ENCODE peak calls at places on chromosomes 13 and 19, in six cellular contexts. S is K562, I is HCT116, H is HepG2, M is GM12878, J is H1. N is an unnamed sample.

GRCh38 chr13:27825153-27825552 is 32.9 kb downstream of the GSX1 start:
- DNase-seq in S (no peak), I (no peak), H (no peak), M (no peak), J (no peak), N (no peak)

GRCh38 chr13:110338441-110339101 is 31.5 kb downstream of the COL4A2 start:
- DNase-seq in S (no peak), I (no peak), H (no peak), M (no peak), J (no peak), N (no peak)

GRCh38 chr13:104530741-104531140 is 1464.5 kb upstream of the SLC10A2 start:
- DNase-seq in S (no peak), I (no peak), H (no peak), M (no peak), J (no peak), N (no peak)

GRCh38 chr19:43780706-43781525 is at the start of gene KCNN4:
- DNase-seq in S (peak), I (peak), H (no peak), M (no peak), J (no peak), N (no peak)

GRCh38 chr13:51636349-51636890 is 52.2 kb downstream of the WDFY2 start:
- DNase-seq in S (no peak), I (no peak), H (peak), M (no peak), J (no peak), N (no peak)

GRCh38 chr13:41549491-41549890 is 92.1 kb downstream of the RGCC start:
- DNase-seq in S (no peak), I (no peak), H (no peak), M (no peak), J (no peak), N (no peak)

GRCh38 chr13:29676941-29677452 is 81.5 kb upstream of the SLC7A1 start:
- DNase-seq in S (no peak), I (no peak), H (no peak), M (no peak), J (no peak), N (no peak)

GRCh38 chr13:50893211-50893852 is 16.3 kb upstream of the RNASEH2B start:
- DNase-seq in S (no peak), I (no peak), H (no peak), M (no peak), J (no peak), N (no peak)

GRCh38 chr13:112071902-112072530 is 5.1 kb downstream of the SOX1 start:
- DNase-seq in S (no peak), I (no peak), H (no peak), M (no peak), J (no peak), N (no peak)

GRCh38 chr19:50921391-50922315 is 10.5 kb upstream of the KLK4 start:
- DNase-seq in S (no peak), I (no peak), H (no peak), M (no peak), J (peak), N (no peak)

GRCh38 chr13:74166286-74166685 is 32.1 kb upstream of the KLF12 start:
- DNase-seq in S (no peak), I (no peak), H (no peak), M (no peak), J (no peak), N (no peak)
- TF ChIP-seq YY1 in S (no peak), I (no peak), H (no peak), M (no peak), J (no peak), N (no peak)

DNA sequence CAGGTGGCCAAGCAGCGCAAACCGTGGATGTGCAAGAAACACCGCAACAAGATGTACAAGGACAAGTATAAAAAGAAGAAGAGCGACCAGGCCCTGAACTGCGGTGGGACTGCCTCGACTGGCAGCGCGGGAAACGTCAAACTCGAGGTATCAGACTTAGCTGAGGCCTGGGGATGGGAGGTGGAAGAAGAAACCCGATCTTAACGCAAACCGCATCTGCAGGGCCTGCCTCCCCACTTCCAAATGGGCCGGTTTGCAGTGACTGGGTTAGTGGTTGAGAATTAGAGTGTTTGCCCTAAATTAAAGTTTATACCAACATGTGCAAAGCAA is 754 bp downstream of the RFXAP start:
- DNase-seq in S (peak), I (no peak), H (no peak), M (no peak), J (no peak), N (no peak)
- TF ChIP-seq ZNF274 in S (no peak), I (no peak), H (no peak), M (no peak), J (no peak), N (no peak)

DNA sequence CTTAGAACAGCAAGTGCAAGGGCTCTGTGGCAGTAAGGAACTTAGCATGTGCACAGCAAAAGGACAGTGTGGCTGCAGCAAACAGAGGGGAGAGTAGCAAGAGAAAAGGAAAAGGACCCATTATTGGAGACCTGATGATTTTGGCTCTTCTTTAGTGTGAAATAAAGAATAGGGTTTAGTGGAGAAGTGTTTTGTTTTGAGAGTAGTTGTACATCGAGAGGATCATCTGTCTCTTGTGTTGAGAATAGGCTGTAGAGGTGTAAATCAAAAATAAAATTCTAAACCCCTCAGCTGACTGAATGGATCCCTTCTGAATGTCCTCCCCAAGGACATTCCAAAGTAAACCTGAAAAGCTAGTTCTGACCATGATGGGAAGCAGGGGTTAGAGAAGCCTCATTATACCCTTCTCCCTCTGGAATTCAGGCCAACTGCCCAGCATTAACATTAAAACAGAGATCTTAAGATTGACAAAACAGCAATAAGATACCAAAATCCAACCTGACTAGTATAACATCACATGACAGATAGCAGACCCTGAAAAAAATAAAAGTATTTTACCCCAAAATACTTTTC is 73.6 kb upstream of the OBI1 start:
- DNase-seq in S (no peak), I (no peak), H (no peak), M (no peak), J (no peak), N (peak)
- H3K4me3 ChIP-seq in S (no peak), I (no peak), H (no peak), M (no peak), J (no peak), N (no peak)

GRCh38 chr19:49558591-49558990 is 21.8 kb downstream of the NOSIP start:
- DNase-seq in S (no peak), I (no peak), H (no peak), M (no peak), J (no peak), N (no peak)
- TF ChIP-seq YY1 in S (no peak), I (no peak), H (no peak), M (no peak), J (no peak), N (no peak)

GRCh38 chr19:53813996-53814395 is 10.1 kb downstream of the NLRP12 start:
- DNase-seq in S (no peak), I (no peak), H (no peak), M (no peak), J (no peak), N (no peak)

GRCh38 chr19:53809518-53810186 is 14.5 kb downstream of the NLRP12 start:
- DNase-seq in S (peak), I (no peak), H (no peak), M (no peak), J (peak), N (no peak)

GRCh38 chr19:53810187-53810546 is 13.9 kb downstream of the NLRP12 start:
- DNase-seq in S (peak), I (no peak), H (no peak), M (no peak), J (no peak), N (no peak)

GRCh38 chr19:53810891-53811290 is 13.2 kb downstream of the NLRP12 start:
- DNase-seq in S (peak), I (no peak), H (no peak), M (no peak), J (no peak), N (no peak)

DNA sequence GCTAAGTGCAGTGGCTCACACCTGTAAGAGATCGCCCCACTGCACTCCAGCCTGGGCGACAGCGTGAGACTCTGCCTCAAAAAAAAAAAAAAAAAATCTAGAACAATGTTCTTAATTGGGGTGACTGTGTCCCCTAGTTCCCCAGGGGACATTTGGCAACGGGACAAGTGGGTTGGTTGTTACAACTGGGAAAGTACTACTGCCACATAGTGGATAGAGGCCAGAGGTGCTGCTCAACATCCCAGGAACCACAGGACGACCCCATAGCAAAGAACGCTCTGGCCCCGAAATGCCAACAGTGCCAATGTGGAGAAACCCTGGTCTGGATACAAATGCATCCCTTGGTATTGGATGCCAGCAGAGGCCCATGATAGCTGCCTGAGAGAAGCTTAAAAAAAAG is 11.8 kb downstream of the NLRP12 start:
- DNase-seq in S (peak), I (no peak), H (no peak), M (no peak), J (peak), N (no peak)
- TF ChIP-seq ZNF274 in S (no peak), I (no peak), H (no peak), M (no peak), J (no peak), N (no peak)

GRCh38 chr19:5827891-5828660 is 11.4 kb downstream of the FUT6 start:
- DNase-seq in S (peak), I (peak), H (peak), M (peak), J (peak), N (peak)

GRCh38 chr19:5831152-5831551 is 8.3 kb downstream of the FUT6 start:
- DNase-seq in S (no peak), I (no peak), H (no peak), M (no peak), J (no peak), N (no peak)

GRCh38 chr19:5828661-5829566 is 10.6 kb downstream of the FUT6 start:
- DNase-seq in S (peak), I (no peak), H (no peak), M (no peak), J (peak), N (no peak)

GRCh38 chr19:5832049-5832448 is 7.5 kb downstream of the FUT6 start:
- DNase-seq in S (no peak), I (no peak), H (no peak), M (no peak), J (no peak), N (no peak)

GRCh38 chr19:5829567-5830315 is 9.8 kb downstream of the FUT6 start:
- DNase-seq in S (no peak), I (no peak), H (no peak), M (no peak), J (no peak), N (no peak)
- H3K4me3 ChIP-seq in S (no peak), I (peak), H (peak), M (no peak), J (peak), N (peak)

GRCh38 chr13:40235160-40235796 is 431.2 kb downstream of the FOXO1 start:
- DNase-seq in S (no peak), I (no peak), H (no peak), M (no peak), J (no peak), N (no peak)

GRCh38 chr13:40238761-40239160 is 427.7 kb downstream of the FOXO1 start:
- DNase-seq in S (no peak), I (no peak), H (no peak), M (no peak), J (no peak), N (no peak)

GRCh38 chr13:40240293-40240692 is 426.1 kb downstream of the FOXO1 start:
- DNase-seq in S (no peak), I (no peak), H (no peak), M (no peak), J (no peak), N (no peak)

GRCh38 chr13:40233731-40234195 is 432.7 kb downstream of the FOXO1 start:
- DNase-seq in S (no peak), I (no peak), H (no peak), M (no peak), J (no peak), N (no peak)

DNA sequence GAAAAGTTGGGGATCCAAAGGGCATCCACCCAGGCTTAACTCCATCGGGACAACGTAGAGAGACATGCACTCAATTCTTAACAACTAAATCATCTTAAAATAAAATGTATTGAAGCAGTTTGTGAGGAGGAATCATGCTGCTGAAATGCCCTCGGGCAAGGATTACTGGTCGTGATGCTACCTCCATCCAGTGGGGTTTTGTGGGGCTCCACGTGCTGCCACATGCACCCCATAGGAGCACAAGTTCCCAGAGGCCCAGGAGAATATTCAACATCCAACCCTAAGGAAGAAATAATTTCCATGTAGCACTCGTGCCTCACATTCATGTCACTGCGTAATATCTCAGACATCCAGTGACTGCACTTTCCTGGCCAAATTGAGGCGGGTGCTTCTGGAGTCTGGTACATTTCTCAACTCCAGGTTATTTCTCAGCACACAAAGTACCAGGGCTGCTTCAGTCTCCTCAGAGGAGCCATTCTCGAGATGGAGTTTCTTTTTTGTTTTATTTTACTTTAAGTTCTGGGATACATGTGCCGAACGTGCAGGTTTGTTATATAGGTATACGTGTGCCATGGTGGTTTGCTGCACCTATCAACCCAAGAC is 429.8 kb downstream of the FOXO1 start:
- DNase-seq in S (no peak), I (no peak), H (no peak), M (no peak), J (no peak), N (no peak)
- TF ChIP-seq YY1 in S (no peak), I (no peak), H (no peak), M (no peak), J (no peak), N (no peak)

GRCh38 chr19:47272448-47273312 is 2.0 kb upstream of the INAFM1 start:
- DNase-seq in S (peak), I (no peak), H (no peak), M (no peak), J (peak), N (no peak)
- TF ChIP-seq ZNF274 in S (no peak), I (no peak), H (no peak), M (no peak), J (no peak), N (no peak)

N was measured in NT2/D1.